ENCODE peak calls at places on chromosomes 1 and 21, in eight cellular contexts. P, E, B, F, S, O, T and I are unnamed samples.

GRCh38 chr21:19771881-19772280 is 1226.3 kb upstream of the NCAM2 start:
- DNase-seq in O (no peak), S (no peak), P (no peak), F (no peak), E (no peak), B (no peak), T (no peak), I (no peak)

GRCh38 chr1:13756557-13757315 is 56.7 kb downstream of the PRDM2 start:
- DNase-seq in P (no peak), E (no peak), O (no peak), F (no peak), B (no peak), T (no peak), S (no peak), I (no peak)

GRCh38 chr1:12472798-12473551 is 145.0 kb downstream of the DHRS3 start:
- DNase-seq in F (no peak), B (no peak), P (no peak), T (peak), E (no peak), S (no peak), O (no peak), I (no peak)

GRCh38 chr1:243354511-243355153 is 98.8 kb downstream of the SDCCAG8 start:
- DNase-seq in B (no peak), P (no peak), F (no peak), O (peak), S (no peak), E (no peak), T (no peak), I (no peak)

GRCh38 chr1:202656057-202656456 is 54.2 kb downstream of the SYT2 start:
- DNase-seq in B (no peak), P (peak), E (peak), F (no peak), O (no peak), T (no peak), S (no peak), I (peak)

GRCh38 chr1:158067651-158068050 is 74.2 kb downstream of the KIRREL1 start:
- DNase-seq in B (no peak), F (no peak), E (no peak), O (peak), P (no peak), S (no peak), T (no peak), I (no peak)

GRCh38 chr1:12618661-12619395 is 818 bp upstream of the DHRS3 start:
- DNase-seq in F (peak), O (peak), P (no peak), B (peak), S (peak), E (peak), T (peak), I (peak)

GRCh38 chr1:206912445-206913095 is 9.2 kb downstream of the FCMR start:
- DNase-seq in S (peak), F (no peak), P (peak), E (peak), O (peak), T (peak), B (peak), I (peak)

GRCh38 chr21:29164330-29164942 is 34.0 kb downstream of the MAP3K7CL start:
- DNase-seq in O (peak), B (no peak), F (no peak), T (no peak), E (no peak), P (no peak), S (peak), I (no peak)

GRCh38 chr21:38796426-38796825 is 9.3 kb upstream of the ETS2 start:
- DNase-seq in P (no peak), E (no peak), F (no peak), T (no peak), O (peak), S (peak), B (no peak), I (no peak)

GRCh38 chr1:145978860-145979745 is 14.6 kb downstream of the POLR3GL start:
- DNase-seq in B (peak), E (peak), P (peak), F (peak), S (peak), O (peak), T (peak), I (peak)

GRCh38 chr1:116769561-116769977 is 15.3 kb downstream of the CD2 start:
- DNase-seq in O (peak), S (peak), P (no peak), F (no peak), B (no peak), E (no peak), T (peak), I (no peak)

GRCh38 chr21:42524341-42525227 is 10.9 kb downstream of the SLC37A1 start:
- DNase-seq in T (no peak), P (peak), S (peak), F (no peak), E (no peak), O (peak), B (no peak), I (peak)

GRCh38 chr1:181143081-181143859 is 54.8 kb downstream of the IER5 start:
- DNase-seq in O (no peak), T (no peak), F (no peak), E (no peak), S (no peak), P (no peak), B (no peak), I (no peak)

GRCh38 chr1:57894315-57894714 is 470.5 kb upstream of the DAB1 start:
- DNase-seq in F (no peak), E (no peak), P (no peak), O (no peak), S (no peak), T (no peak), B (no peak), I (no peak)

GRCh38 chr1:46489169-46489637 is 433 bp upstream of the DMBX1 start:
- DNase-seq in E (no peak), O (no peak), T (no peak), F (no peak), S (peak), P (no peak), B (no peak), I (peak)

GRCh38 chr1:178961868-178962267 is 63.8 kb upstream of the FAM20B start:
- DNase-seq in S (no peak), B (no peak), T (no peak), F (no peak), E (no peak), P (no peak), O (no peak), I (no peak)

GRCh38 chr1:193606035-193606434 is 419.6 kb upstream of the B3GALT2 start:
- DNase-seq in B (no peak), T (no peak), F (no peak), P (no peak), E (no peak), S (no peak), O (no peak), I (no peak)

GRCh38 chr1:2845874-2846273 is 44.4 kb upstream of the TTC34 start:
- DNase-seq in T (no peak), B (no peak), P (no peak), F (no peak), O (no peak), E (no peak), S (no peak), I (no peak)

GRCh38 chr1:91948501-91949355 is 473 bp upstream of the BRDT start:
- DNase-seq in O (no peak), S (no peak), P (no peak), E (no peak), T (peak), B (no peak), F (no peak), I (no peak)

GRCh38 chr1:31712041-31712440 is 8.2 kb upstream of the COL16A1 start:
- DNase-seq in F (no peak), P (no peak), O (peak), T (no peak), S (no peak), E (no peak), B (no peak), I (no peak)

GRCh38 chr1:53206735-53207379 is 10.2 kb downstream of the CPT2 start:
- DNase-seq in O (no peak), P (no peak), E (no peak), F (no peak), B (no peak), T (no peak), S (no peak), I (no peak)

GRCh38 chr1:179002552-179003345 is 22.9 kb upstream of the FAM20B start:
- DNase-seq in E (peak), P (peak), O (peak), T (peak), F (peak), B (peak), S (peak), I (peak)

GRCh38 chr21:38766987-38767722 is 38.6 kb upstream of the ETS2 start:
- DNase-seq in S (no peak), F (no peak), B (no peak), O (no peak), T (peak), E (no peak), P (no peak), I (no peak)

GRCh38 chr1:242017580-242018233 is 18.8 kb upstream of the MAP1LC3C start:
- DNase-seq in E (peak), T (no peak), S (peak), B (peak), O (peak), P (peak), F (no peak), I (peak)

GRCh38 chr1:184025242-184025675 is 12.3 kb downstream of the COLGALT2 start:
- DNase-seq in O (peak), T (no peak), B (no peak), F (no peak), S (peak), E (no peak), P (no peak), I (no peak)

GRCh38 chr1:184020855-184021254 is 16.7 kb downstream of the COLGALT2 start:
- DNase-seq in S (no peak), O (no peak), F (no peak), T (no peak), E (no peak), B (no peak), P (no peak), I (no peak)

GRCh38 chr1:184021666-184022198 is 15.8 kb downstream of the COLGALT2 start:
- DNase-seq in T (no peak), S (no peak), B (no peak), O (no peak), E (no peak), P (no peak), F (no peak), I (no peak)

GRCh38 chr1:184022651-184023050 is 14.9 kb downstream of the COLGALT2 start:
- DNase-seq in E (no peak), B (no peak), O (no peak), F (no peak), S (no peak), P (no peak), T (no peak), I (no peak)

GRCh38 chr1:184023133-184023532 is 14.4 kb downstream of the COLGALT2 start:
- DNase-seq in S (no peak), E (no peak), T (no peak), F (no peak), O (no peak), P (no peak), B (no peak), I (no peak)
- TF ChIP-seq CTCF in S (no peak), E (no peak), T (no peak), F (no peak), O (no peak), P (no peak), B (no peak), I (no peak)

GRCh38 chr1:10912441-10912840 is 100.0 kb upstream of the TARDBP start:
- DNase-seq in T (no peak), E (no peak), O (no peak), B (no peak), P (no peak), S (no peak), F (peak), I (no peak)

GRCh38 chr1:10909697-10910489 is 102.6 kb upstream of the TARDBP start:
- DNase-seq in O (no peak), P (peak), E (peak), T (peak), B (no peak), S (peak), F (no peak), I (peak)

GRCh38 chr1:10910490-10911273 is 101.8 kb upstream of the TARDBP start:
- DNase-seq in S (no peak), P (no peak), E (no peak), T (no peak), B (no peak), O (no peak), F (no peak), I (no peak)

GRCh38 chr1:10914056-10914455 is 98.4 kb upstream of the TARDBP start:
- DNase-seq in S (no peak), O (no peak), F (peak), B (no peak), T (no peak), P (no peak), E (no peak), I (no peak)

GRCh38 chr1:10911274-10912166 is 100.9 kb upstream of the TARDBP start:
- DNase-seq in S (no peak), P (peak), T (no peak), E (no peak), O (no peak), F (no peak), B (no peak), I (no peak)
- TF ChIP-seq CTCF in S (no peak), P (no peak), T (no peak), E (no peak), O (no peak), F (no peak), B (no peak), I (no peak)

GRCh38 chr1:24385160-24385939 is 28.2 kb downstream of the STPG1 start:
- DNase-seq in P (no peak), B (peak), T (peak), O (peak), E (peak), F (no peak), S (peak), I (no peak)
- TF ChIP-seq CTCF in P (peak), B (no peak), T (peak), O (peak), E (peak), F (no peak), S (peak), I (peak)

GRCh38 chr1:89630046-89630445 is 2.9 kb upstream of the LRRC8C start:
- DNase-seq in E (no peak), P (no peak), O (no peak), T (no peak), B (no peak), S (no peak), F (no peak), I (no peak)
- TF ChIP-seq CTCF in E (no peak), P (no peak), O (no peak), T (peak), B (no peak), S (no peak), F (no peak), I (no peak)

GRCh38 chr1:20983297-20983889 is 193.3 kb downstream of the EIF4G3 start:
- DNase-seq in B (no peak), E (no peak), P (no peak), O (no peak), T (no peak), F (no peak), S (peak), I (no peak)
- TF ChIP-seq CTCF in B (no peak), E (no peak), P (no peak), O (no peak), T (no peak), F (peak), S (peak), I (no peak)

GRCh38 chr1:225572422-225572821 is 80.5 kb downstream of the ENAH start:
- DNase-seq in T (no peak), S (peak), O (peak), F (no peak), B (no peak), E (no peak), P (no peak), I (no peak)
- TF ChIP-seq CTCF in T (no peak), S (peak), O (peak), F (no peak), B (no peak), E (no peak), P (peak), I (no peak)

DNA sequence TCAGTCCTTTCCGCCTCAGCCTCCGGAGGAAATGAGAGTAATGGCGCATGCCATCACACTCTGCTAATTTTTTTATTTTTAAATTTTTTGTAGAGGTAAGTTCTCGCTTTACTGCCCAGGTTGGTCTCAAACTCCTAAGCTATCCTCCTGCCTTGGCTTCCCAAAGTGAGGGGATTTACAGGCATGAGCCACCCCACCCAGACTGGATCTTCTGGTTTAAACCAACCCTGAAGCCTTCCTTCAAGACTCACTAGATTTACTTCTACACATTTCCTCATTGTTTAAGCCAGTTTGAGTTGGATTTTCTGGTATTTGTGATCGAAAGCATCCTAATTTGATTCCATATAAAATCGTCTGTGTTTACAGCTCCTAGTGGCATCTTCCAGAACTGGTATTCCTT is 23.1 kb upstream of the SCAF4 start:
- DNase-seq in T (no peak), O (no peak), E (no peak), F (no peak), P (no peak), S (no peak), B (no peak), I (no peak)
- TF ChIP-seq CTCF in T (no peak), O (no peak), E (no peak), F (no peak), P (no peak), S (no peak), B (no peak), I (no peak)

DNA sequence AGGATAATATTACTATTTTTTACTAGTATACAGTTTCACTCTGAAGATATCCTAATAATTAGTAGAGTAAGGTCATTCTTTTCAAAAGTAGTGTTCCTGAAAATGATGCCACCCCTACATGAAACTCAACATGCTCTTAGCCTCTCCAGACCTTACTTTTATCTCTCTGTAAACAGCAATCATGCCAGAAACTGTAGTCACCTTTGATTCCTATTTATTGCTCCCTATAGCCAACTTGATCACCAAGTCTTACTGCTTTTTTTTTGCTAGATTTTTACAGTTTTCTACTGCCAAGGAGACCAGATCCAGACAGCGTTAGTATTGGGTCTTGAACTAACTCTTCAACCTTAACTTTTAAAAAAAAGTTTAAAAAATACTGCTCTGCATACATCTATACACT is 36.2 kb downstream of the ZNHIT6 start:
- DNase-seq in B (no peak), P (no peak), F (no peak), O (no peak), S (no peak), E (no peak), T (no peak), I (no peak)
- TF ChIP-seq CTCF in B (no peak), P (no peak), F (no peak), O (no peak), S (no peak), E (no peak), T (no peak), I (no peak)